ENCODE peak calls at places on chromosomes 2 and 18, in five cellular contexts. One of them, this sample, is unnamed.

GRCh38 chr2:156189143-156189542 is 143.4 kb downstream of the NR4A2 start:
- DNase-seq in lung: no peak
- DNase-seq in dorsolateral prefrontal cortex: no peak
- DNase-seq in PC-3: no peak
- DNase-seq in adrenal gland: no peak
- DNase-seq in this sample: no peak

GRCh38 chr2:225742487-225742886 is 343.0 kb downstream of the NYAP2 start:
- DNase-seq in PC-3: no peak
- DNase-seq in dorsolateral prefrontal cortex: no peak
- DNase-seq in lung: no peak
- DNase-seq in adrenal gland: no peak
- DNase-seq in this sample: no peak

GRCh38 chr2:60468390-60469085 is 84.9 kb downstream of the BCL11A start:
- DNase-seq in dorsolateral prefrontal cortex: no peak
- DNase-seq in adrenal gland: no peak
- DNase-seq in lung: no peak
- DNase-seq in PC-3: peak
- DNase-seq in this sample: no peak

GRCh38 chr2:38509322-38509946 is 93.3 kb downstream of the HNRNPLL start:
- DNase-seq in lung: no peak
- DNase-seq in adrenal gland: no peak
- DNase-seq in PC-3: peak
- DNase-seq in dorsolateral prefrontal cortex: no peak
- DNase-seq in this sample: no peak

GRCh38 chr2:234705108-234705507 is 208.2 kb upstream of the ARL4C start:
- DNase-seq in adrenal gland: no peak
- DNase-seq in dorsolateral prefrontal cortex: no peak
- DNase-seq in lung: no peak
- DNase-seq in PC-3: no peak
- DNase-seq in this sample: no peak

GRCh38 chr2:113888641-113889470 is 1.0 kb upstream of the ACTR3 start:
- DNase-seq in PC-3: no peak
- DNase-seq in adrenal gland: no peak
- DNase-seq in lung: no peak
- DNase-seq in dorsolateral prefrontal cortex: no peak
- DNase-seq in this sample: no peak

GRCh38 chr2:73033766-73034381 is 37.6 kb downstream of the SFXN5 start:
- DNase-seq in PC-3: no peak
- DNase-seq in dorsolateral prefrontal cortex: no peak
- DNase-seq in adrenal gland: no peak
- DNase-seq in lung: no peak
- DNase-seq in this sample: no peak

GRCh38 chr2:240797914-240798313 is 22.1 kb downstream of the KIF1A start:
- DNase-seq in dorsolateral prefrontal cortex: no peak
- DNase-seq in PC-3: no peak
- DNase-seq in adrenal gland: no peak
- DNase-seq in lung: no peak
- DNase-seq in this sample: no peak

GRCh38 chr2:12712871-12713270 is 3.9 kb upstream of the TRIB2 start:
- DNase-seq in PC-3: no peak
- DNase-seq in dorsolateral prefrontal cortex: no peak
- DNase-seq in adrenal gland: no peak
- DNase-seq in lung: no peak
- DNase-seq in this sample: no peak

GRCh38 chr18:35460719-35461118 is 37.0 kb downstream of the INO80C start:
- DNase-seq in lung: no peak
- DNase-seq in dorsolateral prefrontal cortex: no peak
- DNase-seq in adrenal gland: no peak
- DNase-seq in PC-3: peak
- DNase-seq in this sample: no peak

GRCh38 chr2:161104054-161104553 is 56.1 kb upstream of the TANK start:
- DNase-seq in lung: no peak
- DNase-seq in dorsolateral prefrontal cortex: no peak
- DNase-seq in PC-3: peak
- DNase-seq in adrenal gland: no peak
- DNase-seq in this sample: no peak

GRCh38 chr18:22734812-22735627 is 198.1 kb upstream of the RBBP8 start:
- DNase-seq in dorsolateral prefrontal cortex: no peak
- DNase-seq in lung: no peak
- DNase-seq in adrenal gland: peak
- DNase-seq in PC-3: no peak
- DNase-seq in this sample: no peak

GRCh38 chr2:200622106-200622505 is 36.3 kb downstream of the AOX1 start:
- DNase-seq in dorsolateral prefrontal cortex: no peak
- DNase-seq in PC-3: no peak
- DNase-seq in adrenal gland: no peak
- DNase-seq in lung: no peak
- DNase-seq in this sample: no peak

GRCh38 chr18:70288851-70289328 is at the start of gene SOCS6:
- DNase-seq in PC-3: peak
- DNase-seq in lung: peak
- DNase-seq in adrenal gland: peak
- DNase-seq in dorsolateral prefrontal cortex: peak
- DNase-seq in this sample: no peak

GRCh38 chr2:238558456-238559099 is 131.9 kb downstream of the ASB1 start:
- DNase-seq in dorsolateral prefrontal cortex: no peak
- DNase-seq in adrenal gland: no peak
- DNase-seq in lung: peak
- DNase-seq in PC-3: no peak
- DNase-seq in this sample: no peak

GRCh38 chr2:160227252-160227651 is 27.2 kb upstream of the ITGB6 start:
- DNase-seq in PC-3: peak
- DNase-seq in adrenal gland: peak
- DNase-seq in dorsolateral prefrontal cortex: no peak
- DNase-seq in lung: no peak
- DNase-seq in this sample: no peak

GRCh38 chr18:35282353-35282752 is 7.7 kb downstream of the ZSCAN30 start:
- DNase-seq in PC-3: peak
- DNase-seq in dorsolateral prefrontal cortex: no peak
- DNase-seq in lung: no peak
- DNase-seq in adrenal gland: no peak
- DNase-seq in this sample: no peak

GRCh38 chr2:68766378-68766845 is 31.8 kb downstream of the ARHGAP25 start:
- DNase-seq in dorsolateral prefrontal cortex: peak
- DNase-seq in PC-3: no peak
- DNase-seq in lung: peak
- DNase-seq in adrenal gland: peak
- DNase-seq in this sample: no peak

GRCh38 chr18:76412010-76412817 is 82.8 kb downstream of the ZNF516 start:
- DNase-seq in lung: no peak
- DNase-seq in PC-3: no peak
- DNase-seq in adrenal gland: peak
- DNase-seq in dorsolateral prefrontal cortex: no peak
- DNase-seq in this sample: no peak

GRCh38 chr18:57898506-57899124 is 95.5 kb upstream of the ATP8B1 start:
- DNase-seq in adrenal gland: no peak
- DNase-seq in PC-3: peak
- DNase-seq in lung: no peak
- DNase-seq in dorsolateral prefrontal cortex: no peak
- DNase-seq in this sample: no peak

GRCh38 chr2:74130211-74130995 is 17.3 kb downstream of the BOLA3 start:
- DNase-seq in PC-3: peak
- DNase-seq in dorsolateral prefrontal cortex: no peak
- DNase-seq in lung: no peak
- DNase-seq in adrenal gland: no peak
- DNase-seq in this sample: no peak

GRCh38 chr18:27661320-27662049 is 476.4 kb upstream of the CHST9 start:
- DNase-seq in dorsolateral prefrontal cortex: no peak
- DNase-seq in adrenal gland: no peak
- DNase-seq in PC-3: no peak
- DNase-seq in lung: no peak
- DNase-seq in this sample: no peak

GRCh38 chr2:154375625-154376020 is 322.9 kb upstream of the KCNJ3 start:
- DNase-seq in adrenal gland: no peak
- DNase-seq in PC-3: peak
- DNase-seq in dorsolateral prefrontal cortex: peak
- DNase-seq in lung: no peak
- DNase-seq in this sample: peak

GRCh38 chr2:28870146-28870891 is at the start of gene TRMT61B:
- DNase-seq in dorsolateral prefrontal cortex: peak
- DNase-seq in adrenal gland: peak
- DNase-seq in PC-3: peak
- DNase-seq in lung: peak
- DNase-seq in this sample: peak
- TF ChIP-seq CTCF in dorsolateral prefrontal cortex: peak
- TF ChIP-seq CTCF in adrenal gland: no peak
- TF ChIP-seq CTCF in PC-3: no peak
- TF ChIP-seq CTCF in lung: peak
- TF ChIP-seq CTCF in this sample: no peak

DNA sequence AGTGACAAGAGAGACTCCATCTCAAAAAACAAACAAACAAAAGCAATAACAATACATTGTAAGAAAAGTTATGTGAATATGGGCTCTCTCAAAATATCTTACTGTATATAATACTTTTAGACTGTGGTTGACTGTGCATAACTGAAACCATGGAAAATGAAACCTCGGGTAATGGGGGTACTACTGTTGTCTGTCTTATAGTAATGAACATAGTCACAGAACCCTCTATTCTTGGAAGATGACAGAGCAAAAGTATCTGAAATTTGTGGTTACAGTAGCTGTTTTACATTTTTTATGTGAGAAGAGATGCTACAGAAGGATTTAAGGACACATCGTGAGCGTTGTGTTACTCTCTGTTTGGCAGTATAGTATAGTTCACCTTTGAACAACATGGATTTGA is 60.5 kb downstream of the MAP4K4 start:
- DNase-seq in adrenal gland: no peak
- DNase-seq in PC-3: no peak
- DNase-seq in dorsolateral prefrontal cortex: no peak
- DNase-seq in lung: no peak
- DNase-seq in this sample: no peak
- H3K4me3 ChIP-seq in adrenal gland: no peak
- H3K4me3 ChIP-seq in PC-3: no peak
- H3K4me3 ChIP-seq in dorsolateral prefrontal cortex: peak
- H3K4me3 ChIP-seq in lung: no peak
- H3K4me3 ChIP-seq in this sample: no peak

DNA sequence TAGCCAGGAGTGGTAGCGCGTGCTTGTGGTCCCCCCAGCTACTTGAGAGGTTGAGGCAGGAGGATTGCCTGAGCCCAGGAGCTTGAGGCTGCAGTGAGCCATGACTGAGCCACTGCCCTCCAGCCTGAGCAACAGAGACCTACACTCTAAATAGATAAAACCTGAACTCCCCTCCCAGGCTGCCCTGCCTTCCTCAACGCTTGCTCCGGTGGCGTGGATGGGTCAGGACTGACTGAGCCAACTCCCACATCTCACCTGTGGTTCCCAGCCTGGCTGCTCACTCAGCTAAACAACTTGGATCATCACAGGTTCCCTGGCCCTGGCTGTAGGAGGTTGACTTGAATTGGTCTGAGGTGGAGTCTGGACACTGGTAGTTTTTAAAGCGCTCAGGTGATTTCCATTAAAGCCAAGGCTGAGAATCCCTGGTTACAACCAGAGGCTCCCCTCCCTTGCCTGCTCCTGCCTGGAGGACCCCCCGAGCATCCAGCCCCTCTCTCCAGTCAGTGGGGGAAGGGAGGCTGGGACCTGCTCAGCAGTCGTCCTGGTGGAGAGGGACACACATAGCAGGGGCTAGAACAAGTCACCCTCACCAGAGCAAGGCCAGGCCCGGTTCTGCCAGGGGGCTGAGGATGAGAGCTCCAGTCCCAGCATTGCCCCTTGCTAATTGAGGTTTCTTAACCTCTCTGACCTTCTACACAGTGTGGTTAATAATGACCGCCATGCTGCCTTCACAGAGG is 47.0 kb upstream of the TAF1B start:
- DNase-seq in dorsolateral prefrontal cortex: no peak
- DNase-seq in PC-3: no peak
- DNase-seq in adrenal gland: no peak
- DNase-seq in lung: no peak
- DNase-seq in this sample: no peak
- TF ChIP-seq CTCF in dorsolateral prefrontal cortex: no peak
- TF ChIP-seq CTCF in PC-3: peak
- TF ChIP-seq CTCF in adrenal gland: no peak
- TF ChIP-seq CTCF in lung: no peak
- TF ChIP-seq CTCF in this sample: no peak

GRCh38 chr2:151043484-151043883 is 218.2 kb downstream of the RBM43 start:
- DNase-seq in lung: no peak
- DNase-seq in dorsolateral prefrontal cortex: no peak
- DNase-seq in PC-3: peak
- DNase-seq in adrenal gland: no peak
- DNase-seq in this sample: no peak
- H3K4me3 ChIP-seq in lung: no peak
- H3K4me3 ChIP-seq in dorsolateral prefrontal cortex: no peak
- H3K4me3 ChIP-seq in PC-3: no peak
- H3K4me3 ChIP-seq in adrenal gland: no peak
- H3K4me3 ChIP-seq in this sample: no peak

DNA sequence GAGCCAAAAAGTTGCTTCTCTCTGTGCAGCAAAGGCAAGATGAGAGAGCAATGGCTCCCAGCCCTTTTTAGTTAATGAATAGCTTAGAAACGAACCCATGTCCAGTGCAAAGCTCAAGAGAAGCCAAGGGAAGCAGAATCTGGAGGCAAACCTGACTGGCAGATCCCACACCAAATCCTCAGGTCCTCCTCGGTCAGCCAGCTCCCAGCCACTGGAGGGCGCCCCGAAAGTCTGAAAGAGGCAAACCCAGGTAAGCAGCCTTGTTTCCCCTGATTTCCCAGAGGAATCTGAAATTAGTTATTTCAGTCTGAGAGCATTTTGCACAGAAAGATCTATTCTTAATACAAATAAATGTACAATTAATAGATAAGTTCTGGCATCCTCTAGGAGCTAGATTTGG is 71.3 kb upstream of the PID1 start:
- DNase-seq in dorsolateral prefrontal cortex: peak
- DNase-seq in lung: peak
- DNase-seq in PC-3: peak
- DNase-seq in adrenal gland: peak
- DNase-seq in this sample: no peak
- TF ChIP-seq CTCF in dorsolateral prefrontal cortex: peak
- TF ChIP-seq CTCF in lung: peak
- TF ChIP-seq CTCF in PC-3: peak
- TF ChIP-seq CTCF in adrenal gland: peak
- TF ChIP-seq CTCF in this sample: peak

DNA sequence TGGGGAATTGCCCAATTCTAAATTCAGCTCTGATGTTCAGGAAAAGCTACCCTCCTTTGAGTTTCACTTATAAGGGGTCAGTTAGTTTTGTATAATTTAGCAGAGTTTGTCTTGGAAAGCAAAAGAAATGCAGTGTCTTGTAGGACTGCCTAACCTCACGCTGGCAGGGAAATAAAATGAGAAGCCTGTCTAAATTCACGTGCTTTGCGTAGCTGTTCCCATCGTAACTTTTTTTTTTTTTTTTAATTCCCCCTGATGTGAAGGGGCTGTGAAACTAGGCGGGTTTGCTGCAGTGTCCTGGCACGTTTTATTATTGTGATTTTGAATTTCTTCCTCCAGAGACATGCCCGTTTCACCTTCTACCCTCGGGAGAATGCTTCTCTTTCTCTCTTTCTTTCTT is 2.1 kb downstream of the MEIS1 start:
- DNase-seq in PC-3: no peak
- DNase-seq in adrenal gland: no peak
- DNase-seq in dorsolateral prefrontal cortex: no peak
- DNase-seq in lung: no peak
- DNase-seq in this sample: no peak
- H3K4me3 ChIP-seq in PC-3: peak
- H3K4me3 ChIP-seq in adrenal gland: peak
- H3K4me3 ChIP-seq in dorsolateral prefrontal cortex: peak
- H3K4me3 ChIP-seq in lung: peak
- H3K4me3 ChIP-seq in this sample: no peak

This sample was measured in LNCaP clone FGC.